ENCODE peak calls at places on chromosomes 16 and 17, in six cellular contexts. One of them, this sample, is unnamed.

GRCh38 chr17:79045830-79046500 is 22.0 kb downstream of the C1QTNF1 start:
- DNase-seq in NCI-H524: peak; percentile 91
- DNase-seq in T-cell: peak; percentile 46
- DNase-seq in NCI-H1417: peak; percentile 79
- DNase-seq in NAMALWA: peak; percentile 65
- DNase-seq in body of pancreas: peak; percentile 76
- DNase-seq in this sample: peak; percentile 37

GRCh38 chr17:68437979-68438877 is 19.1 kb downstream of the WIPI1 start:
- DNase-seq in NCI-H524: no peak
- DNase-seq in T-cell: peak; percentile 37
- DNase-seq in NCI-H1417: no peak
- DNase-seq in NAMALWA: peak; percentile 59
- DNase-seq in body of pancreas: peak; percentile 38
- DNase-seq in this sample: no peak

GRCh38 chr16:46650224-46650623 is 29.0 kb upstream of the SHCBP1 start:
- DNase-seq in NCI-H524: peak; percentile 50
- DNase-seq in T-cell: no peak
- DNase-seq in NCI-H1417: no peak
- DNase-seq in NAMALWA: no peak
- DNase-seq in body of pancreas: no peak
- DNase-seq in this sample: no peak

GRCh38 chr16:58516768-58517107 is 1.4 kb downstream of the SETD6 start:
- DNase-seq in NCI-H524: no peak
- DNase-seq in T-cell: no peak
- DNase-seq in NCI-H1417: no peak
- DNase-seq in NAMALWA: no peak
- DNase-seq in body of pancreas: no peak
- DNase-seq in this sample: no peak

GRCh38 chr17:59892251-59892848 is 393 bp downstream of the TUBD1 start:
- DNase-seq in NCI-H524: no peak
- DNase-seq in T-cell: no peak
- DNase-seq in NCI-H1417: no peak
- DNase-seq in NAMALWA: no peak
- DNase-seq in body of pancreas: no peak
- DNase-seq in this sample: no peak

GRCh38 chr17:29209073-29209472 is 28.9 kb upstream of the MYO18A start:
- DNase-seq in NCI-H524: no peak
- DNase-seq in T-cell: no peak
- DNase-seq in NCI-H1417: no peak
- DNase-seq in NAMALWA: no peak
- DNase-seq in body of pancreas: no peak
- DNase-seq in this sample: no peak

GRCh38 chr16:47574091-47575054 is 113.2 kb downstream of the PHKB start:
- DNase-seq in NCI-H524: peak; percentile 32
- DNase-seq in T-cell: no peak
- DNase-seq in NCI-H1417: no peak
- DNase-seq in NAMALWA: peak; percentile 33
- DNase-seq in body of pancreas: no peak
- DNase-seq in this sample: no peak

GRCh38 chr17:35141681-35142466 is at the start of gene NLE1:
- DNase-seq in NCI-H524: peak; percentile 74
- DNase-seq in T-cell: peak; percentile 77
- DNase-seq in NCI-H1417: peak; percentile 84
- DNase-seq in NAMALWA: peak; percentile 85
- DNase-seq in body of pancreas: peak; percentile 83
- DNase-seq in this sample: peak; percentile 75

GRCh38 chr17:33118391-33118790 is 126.7 kb downstream of the SPACA3 start:
- DNase-seq in NCI-H524: no peak
- DNase-seq in T-cell: no peak
- DNase-seq in NCI-H1417: no peak
- DNase-seq in NAMALWA: no peak
- DNase-seq in body of pancreas: no peak
- DNase-seq in this sample: no peak

GRCh38 chr16:11253995-11254912 is 1.8 kb downstream of the SOCS1 start:
- DNase-seq in NCI-H524: peak; percentile 39
- DNase-seq in T-cell: no peak
- DNase-seq in NCI-H1417: no peak
- DNase-seq in NAMALWA: peak; percentile 49
- DNase-seq in body of pancreas: no peak
- DNase-seq in this sample: no peak

GRCh38 chr16:84886536-84887090 is 66.8 kb downstream of the CRISPLD2 start:
- DNase-seq in NCI-H524: peak; percentile 31
- DNase-seq in T-cell: no peak
- DNase-seq in NCI-H1417: no peak
- DNase-seq in NAMALWA: no peak
- DNase-seq in body of pancreas: no peak
- DNase-seq in this sample: no peak

GRCh38 chr16:35516551-35516950 is 2057.1 kb downstream of the TP53TG3F start:
- DNase-seq in NCI-H524: no peak
- DNase-seq in T-cell: no peak
- DNase-seq in NCI-H1417: no peak
- DNase-seq in NAMALWA: no peak
- DNase-seq in body of pancreas: no peak
- DNase-seq in this sample: no peak

GRCh38 chr16:84532299-84532724 is 27.9 kb upstream of the MEAK7 start:
- DNase-seq in NCI-H524: no peak
- DNase-seq in T-cell: no peak
- DNase-seq in NCI-H1417: no peak
- DNase-seq in NAMALWA: no peak
- DNase-seq in body of pancreas: peak; percentile 25
- DNase-seq in this sample: no peak